ENCODE peak calls at places on chromosome 5, in five cellular contexts. One of them, this sample, is unnamed.

GRCh38 chr5:31469886-31470285 is 62.0 kb downstream of the DROSHA start:
- DNase-seq in fibroblast of pulmonary artery: no peak
- DNase-seq in glutamatergic neuron: no peak
- DNase-seq in H9: no peak
- DNase-seq in suprapubic skin: no peak
- DNase-seq in this sample: no peak

GRCh38 chr5:96017951-96018350 is 56.3 kb upstream of the ELL2 start:
- DNase-seq in glutamatergic neuron: no peak
- DNase-seq in suprapubic skin: no peak
- DNase-seq in H9: no peak
- DNase-seq in fibroblast of pulmonary artery: peak; percentile 69
- DNase-seq in this sample: no peak

GRCh38 chr5:116487045-116487444 is 87.6 kb downstream of the SEMA6A start:
- DNase-seq in suprapubic skin: no peak
- DNase-seq in H9: no peak
- DNase-seq in glutamatergic neuron: no peak
- DNase-seq in fibroblast of pulmonary artery: no peak
- DNase-seq in this sample: no peak

GRCh38 chr5:114237766-114238165 is 124.1 kb upstream of the KCNN2 start:
- DNase-seq in fibroblast of pulmonary artery: peak; percentile 56
- DNase-seq in H9: no peak
- DNase-seq in glutamatergic neuron: no peak
- DNase-seq in suprapubic skin: no peak
- DNase-seq in this sample: no peak

GRCh38 chr5:149227168-149227826 is 44.4 kb upstream of the AFAP1L1 start:
- DNase-seq in fibroblast of pulmonary artery: peak; percentile 60
- DNase-seq in suprapubic skin: no peak
- DNase-seq in H9: no peak
- DNase-seq in glutamatergic neuron: no peak
- DNase-seq in this sample: no peak

GRCh38 chr5:141514330-141515111 is 25.6 kb downstream of the PCDHGC5 start:
- DNase-seq in H9: peak; percentile 89
- DNase-seq in suprapubic skin: no peak
- DNase-seq in fibroblast of pulmonary artery: peak; percentile 51
- DNase-seq in glutamatergic neuron: no peak
- DNase-seq in this sample: no peak

GRCh38 chr5:143986567-143987242 is 174.7 kb downstream of the HMHB1 start:
- DNase-seq in fibroblast of pulmonary artery: peak; percentile 81
- DNase-seq in suprapubic skin: no peak
- DNase-seq in glutamatergic neuron: no peak
- DNase-seq in H9: no peak
- DNase-seq in this sample: no peak

GRCh38 chr5:95973793-95974325 is 12.2 kb upstream of the ELL2 start:
- DNase-seq in fibroblast of pulmonary artery: peak; percentile 86
- DNase-seq in suprapubic skin: no peak
- DNase-seq in glutamatergic neuron: no peak
- DNase-seq in H9: no peak
- DNase-seq in this sample: no peak

GRCh38 chr5:18314192-18314778 is 680.0 kb downstream of the TAF11L14 start:
- DNase-seq in H9: no peak
- DNase-seq in suprapubic skin: no peak
- DNase-seq in fibroblast of pulmonary artery: peak; percentile 46
- DNase-seq in glutamatergic neuron: no peak
- DNase-seq in this sample: no peak

GRCh38 chr5:158590936-158591863 is 508.5 kb downstream of the EBF1 start:
- DNase-seq in fibroblast of pulmonary artery: peak; percentile 21
- DNase-seq in glutamatergic neuron: no peak
- DNase-seq in suprapubic skin: no peak
- DNase-seq in H9: peak; percentile 63
- DNase-seq in this sample: peak; percentile 20

GRCh38 chr5:69416699-69417098 is 1.8 kb downstream of the MARVELD2 start:
- DNase-seq in suprapubic skin: no peak
- DNase-seq in fibroblast of pulmonary artery: no peak
- DNase-seq in glutamatergic neuron: no peak
- DNase-seq in H9: no peak
- DNase-seq in this sample: no peak

GRCh38 chr5:142586552-142586951 is 99.3 kb downstream of the FGF1 start:
- DNase-seq in suprapubic skin: no peak
- DNase-seq in H9: no peak
- DNase-seq in glutamatergic neuron: no peak
- DNase-seq in fibroblast of pulmonary artery: no peak
- DNase-seq in this sample: no peak

GRCh38 chr5:145660897-145661650 is 174.1 kb downstream of the PRELID2 start:
- DNase-seq in glutamatergic neuron: no peak
- DNase-seq in suprapubic skin: no peak
- DNase-seq in H9: no peak
- DNase-seq in fibroblast of pulmonary artery: peak; percentile 48
- DNase-seq in this sample: no peak

GRCh38 chr5:173963867-173964429 is 25.0 kb upstream of the C5orf47 start:
- DNase-seq in glutamatergic neuron: peak; percentile 34
- DNase-seq in fibroblast of pulmonary artery: no peak
- DNase-seq in suprapubic skin: no peak
- DNase-seq in H9: peak; percentile 93
- DNase-seq in this sample: no peak

GRCh38 chr5:157535042-157535865 is 40.3 kb downstream of the ADAM19 start:
- DNase-seq in fibroblast of pulmonary artery: peak; percentile 50
- DNase-seq in glutamatergic neuron: no peak
- DNase-seq in suprapubic skin: no peak
- DNase-seq in H9: no peak
- DNase-seq in this sample: no peak

GRCh38 chr5:147954971-147955370 is 48.6 kb upstream of the C5orf46 start:
- DNase-seq in suprapubic skin: no peak
- DNase-seq in glutamatergic neuron: no peak
- DNase-seq in fibroblast of pulmonary artery: no peak
- DNase-seq in H9: no peak
- DNase-seq in this sample: no peak

GRCh38 chr5:477871-478270 is 34.9 kb downstream of the EXOC3 start:
- DNase-seq in fibroblast of pulmonary artery: no peak
- DNase-seq in H9: no peak
- DNase-seq in suprapubic skin: no peak
- DNase-seq in glutamatergic neuron: no peak
- DNase-seq in this sample: no peak

GRCh38 chr5:124783794-124784193 is 37.4 kb upstream of the ZNF608 start:
- DNase-seq in fibroblast of pulmonary artery: peak; percentile 90
- DNase-seq in glutamatergic neuron: no peak
- DNase-seq in H9: no peak
- DNase-seq in suprapubic skin: no peak
- DNase-seq in this sample: no peak

DNA sequence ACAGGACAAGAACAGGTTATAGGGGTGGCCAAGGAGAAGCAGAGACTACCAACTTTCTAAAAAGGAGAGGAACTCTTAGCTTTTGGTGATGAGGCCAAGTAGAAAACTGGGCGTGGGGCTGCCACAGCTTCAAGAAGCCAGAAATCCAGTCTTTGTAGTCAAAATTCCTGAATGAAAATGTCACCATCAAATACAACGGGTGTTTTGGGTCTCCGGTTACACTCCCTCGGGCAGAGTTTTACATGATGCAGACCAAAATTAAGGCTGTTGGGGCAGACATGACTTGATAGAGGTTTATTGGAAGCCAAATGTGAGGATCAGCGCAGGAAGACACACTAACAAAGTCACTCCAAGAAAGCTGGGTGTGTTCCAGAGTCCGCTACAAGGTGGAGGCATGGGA is 29.4 kb upstream of the N4BP3 start:
- DNase-seq in fibroblast of pulmonary artery: no peak
- DNase-seq in suprapubic skin: no peak
- DNase-seq in glutamatergic neuron: no peak
- DNase-seq in H9: no peak
- DNase-seq in this sample: no peak
- TF ChIP-seq CTCF in fibroblast of pulmonary artery: no peak
- TF ChIP-seq CTCF in suprapubic skin: no peak
- TF ChIP-seq CTCF in glutamatergic neuron: no peak
- TF ChIP-seq CTCF in H9: no peak
- TF ChIP-seq CTCF in this sample: no peak

DNA sequence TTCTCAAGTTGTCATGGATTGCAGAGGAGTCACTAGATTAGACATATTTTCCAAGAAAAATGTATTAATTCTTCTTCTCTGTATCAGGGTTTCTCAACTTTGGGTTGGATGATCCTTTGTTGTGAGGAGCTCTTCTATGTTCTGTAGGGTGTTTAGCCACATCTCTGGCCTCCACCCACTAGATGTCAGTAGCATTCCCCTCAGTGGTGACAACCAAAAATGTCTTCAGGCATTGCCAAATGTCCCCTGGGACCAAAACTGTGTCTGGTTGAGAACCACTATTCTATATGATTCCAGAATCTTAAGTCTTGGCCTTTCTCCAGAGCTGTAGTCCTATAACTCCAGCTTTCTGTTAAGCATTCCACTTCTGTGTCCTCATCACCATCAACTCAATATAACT is 220.9 kb downstream of the KIAA0825 start:
- DNase-seq in suprapubic skin: no peak
- DNase-seq in glutamatergic neuron: no peak
- DNase-seq in fibroblast of pulmonary artery: no peak
- DNase-seq in H9: no peak
- DNase-seq in this sample: no peak
- TF ChIP-seq CTCF in suprapubic skin: no peak
- TF ChIP-seq CTCF in glutamatergic neuron: no peak
- TF ChIP-seq CTCF in fibroblast of pulmonary artery: no peak
- TF ChIP-seq CTCF in H9: peak; percentile 21
- TF ChIP-seq CTCF in this sample: no peak

GRCh38 chr5:56699588-56699987 is 115.8 kb upstream of the MAP3K1 start:
- DNase-seq in suprapubic skin: no peak
- DNase-seq in fibroblast of pulmonary artery: no peak
- DNase-seq in H9: no peak
- DNase-seq in glutamatergic neuron: no peak
- DNase-seq in this sample: no peak

GRCh38 chr5:56703962-56704361 is 111.4 kb upstream of the MAP3K1 start:
- DNase-seq in suprapubic skin: no peak
- DNase-seq in fibroblast of pulmonary artery: no peak
- DNase-seq in H9: no peak
- DNase-seq in glutamatergic neuron: no peak
- DNase-seq in this sample: no peak

GRCh38 chr5:56706504-56706903 is 108.8 kb upstream of the MAP3K1 start:
- DNase-seq in fibroblast of pulmonary artery: no peak
- DNase-seq in glutamatergic neuron: no peak
- DNase-seq in H9: no peak
- DNase-seq in suprapubic skin: no peak
- DNase-seq in this sample: no peak

GRCh38 chr5:56700711-56701110 is 114.6 kb upstream of the MAP3K1 start:
- DNase-seq in fibroblast of pulmonary artery: no peak
- DNase-seq in suprapubic skin: no peak
- DNase-seq in glutamatergic neuron: no peak
- DNase-seq in H9: no peak
- DNase-seq in this sample: no peak

DNA sequence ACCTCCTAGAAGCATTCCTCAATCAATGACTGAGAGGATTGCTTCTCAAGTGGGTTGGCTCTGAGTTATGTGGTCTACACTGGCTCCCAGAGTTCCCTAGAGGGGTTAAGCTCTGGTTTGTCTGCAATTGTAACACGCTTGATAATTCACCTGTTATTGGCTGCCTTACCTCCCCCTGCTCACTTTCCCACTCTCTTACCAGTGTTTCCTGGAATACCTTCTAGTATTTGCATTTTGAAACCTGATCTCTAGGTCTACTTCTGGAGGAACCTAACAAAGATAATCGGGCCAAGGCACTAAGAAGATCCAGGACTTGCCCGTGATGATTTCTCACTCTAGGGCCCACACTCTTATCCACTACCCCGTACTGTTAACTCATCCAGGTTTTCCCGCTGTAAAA is 110.1 kb upstream of the MAP3K1 start:
- DNase-seq in fibroblast of pulmonary artery: no peak
- DNase-seq in H9: no peak
- DNase-seq in suprapubic skin: no peak
- DNase-seq in glutamatergic neuron: no peak
- DNase-seq in this sample: no peak
- TF ChIP-seq CTCF in fibroblast of pulmonary artery: no peak
- TF ChIP-seq CTCF in H9: no peak
- TF ChIP-seq CTCF in suprapubic skin: no peak
- TF ChIP-seq CTCF in glutamatergic neuron: no peak
- TF ChIP-seq CTCF in this sample: no peak

GRCh38 chr5:170571331-170571731 is 67.5 kb downstream of the KCNIP1 start:
- DNase-seq in fibroblast of pulmonary artery: peak; percentile 20
- DNase-seq in glutamatergic neuron: no peak
- DNase-seq in H9: no peak
- DNase-seq in suprapubic skin: no peak
- DNase-seq in this sample: no peak
- TF ChIP-seq CTCF in fibroblast of pulmonary artery: no peak
- TF ChIP-seq CTCF in glutamatergic neuron: no peak
- TF ChIP-seq CTCF in H9: no peak
- TF ChIP-seq CTCF in suprapubic skin: no peak
- TF ChIP-seq CTCF in this sample: no peak

GRCh38 chr5:154397652-154398406 is 48.0 kb upstream of the SAP30L start:
- DNase-seq in glutamatergic neuron: no peak
- DNase-seq in fibroblast of pulmonary artery: no peak
- DNase-seq in H9: no peak
- DNase-seq in suprapubic skin: no peak
- DNase-seq in this sample: no peak
- TF ChIP-seq CTCF in glutamatergic neuron: no peak
- TF ChIP-seq CTCF in fibroblast of pulmonary artery: no peak
- TF ChIP-seq CTCF in H9: no peak
- TF ChIP-seq CTCF in suprapubic skin: no peak
- TF ChIP-seq CTCF in this sample: no peak

DNA sequence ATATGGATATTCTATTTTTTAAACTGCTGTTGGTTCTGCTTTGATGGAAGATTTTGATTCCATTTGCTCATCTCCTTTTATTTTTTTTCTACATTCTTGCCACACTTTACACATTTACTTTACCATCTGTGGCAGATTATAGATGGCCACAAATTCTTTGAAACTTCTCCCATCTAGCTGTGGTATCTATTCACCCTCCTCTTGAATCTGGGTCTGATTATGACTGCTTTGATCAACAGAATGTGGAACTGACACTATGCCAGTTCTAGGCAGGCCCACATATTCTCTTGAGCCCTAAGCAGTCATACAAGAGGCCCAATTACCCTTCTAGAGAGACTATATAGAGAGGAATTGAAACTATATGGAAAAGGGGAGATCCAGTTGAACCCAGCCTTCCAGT is 439.0 kb upstream of the PTGER4 start:
- DNase-seq in glutamatergic neuron: no peak
- DNase-seq in H9: no peak
- DNase-seq in suprapubic skin: no peak
- DNase-seq in fibroblast of pulmonary artery: no peak
- DNase-seq in this sample: no peak
- TF ChIP-seq CTCF in glutamatergic neuron: no peak
- TF ChIP-seq CTCF in H9: no peak
- TF ChIP-seq CTCF in suprapubic skin: no peak
- TF ChIP-seq CTCF in fibroblast of pulmonary artery: no peak
- TF ChIP-seq CTCF in this sample: no peak

This sample was measured in D721Med.